ENCODE peak calls at places on chromosomes 3 and 15, in seven cellular contexts. One of them, this sample, is unnamed.
A peak's percentile ranks its signal among the peaks of the same experiment; 100 is the strongest.

GRCh38 chr15:55980511-55980910 is 12.9 kb downstream of the NEDD4 start:
- DNase-seq in occipital lobe: no peak
- DNase-seq in activated gamma-delta T cell: no peak
- DNase-seq in mammary epithelial cell: no peak
- DNase-seq in activated T-cell treated with anti-CD3 and anti-CD28 coated beads for 4 hours: no peak
- DNase-seq in heart left ventricle: no peak
- DNase-seq in heart right ventricle: no peak
- DNase-seq in this sample: no peak

GRCh38 chr15:46961795-46962194 is 755.5 kb upstream of the SEMA6D start:
- DNase-seq in heart right ventricle: no peak
- DNase-seq in heart left ventricle: no peak
- DNase-seq in occipital lobe: no peak
- DNase-seq in activated gamma-delta T cell: no peak
- DNase-seq in activated T-cell treated with anti-CD3 and anti-CD28 coated beads for 4 hours: no peak
- DNase-seq in mammary epithelial cell: no peak
- DNase-seq in this sample: no peak

GRCh38 chr3:123378409-123378915 is 70.4 kb downstream of the ADCY5 start:
- DNase-seq in activated gamma-delta T cell: no peak
- DNase-seq in heart right ventricle: no peak
- DNase-seq in activated T-cell treated with anti-CD3 and anti-CD28 coated beads for 4 hours: no peak
- DNase-seq in mammary epithelial cell: no peak
- DNase-seq in occipital lobe: no peak
- DNase-seq in heart left ventricle: no peak
- DNase-seq in this sample: no peak

GRCh38 chr3:100411091-100411982 is 10.0 kb downstream of the LNP1 start:
- DNase-seq in occipital lobe: no peak
- DNase-seq in activated T-cell treated with anti-CD3 and anti-CD28 coated beads for 4 hours: no peak
- DNase-seq in heart right ventricle: no peak
- DNase-seq in activated gamma-delta T cell: no peak
- DNase-seq in mammary epithelial cell: peak; percentile 41
- DNase-seq in heart left ventricle: no peak
- DNase-seq in this sample: no peak

GRCh38 chr15:49621327-49622210 is 721 bp downstream of the DTWD1 start:
- DNase-seq in heart left ventricle: no peak
- DNase-seq in activated T-cell treated with anti-CD3 and anti-CD28 coated beads for 4 hours: no peak
- DNase-seq in activated gamma-delta T cell: no peak
- DNase-seq in heart right ventricle: no peak
- DNase-seq in occipital lobe: no peak
- DNase-seq in mammary epithelial cell: peak; percentile 9
- DNase-seq in this sample: no peak

GRCh38 chr3:196902296-196902695 is 34.6 kb downstream of the SENP5 start:
- DNase-seq in heart left ventricle: no peak
- DNase-seq in activated gamma-delta T cell: no peak
- DNase-seq in activated T-cell treated with anti-CD3 and anti-CD28 coated beads for 4 hours: no peak
- DNase-seq in heart right ventricle: no peak
- DNase-seq in occipital lobe: no peak
- DNase-seq in mammary epithelial cell: no peak
- DNase-seq in this sample: no peak

GRCh38 chr3:153818338-153818737 is 302.9 kb upstream of the ARHGEF26 start:
- DNase-seq in heart right ventricle: no peak
- DNase-seq in activated T-cell treated with anti-CD3 and anti-CD28 coated beads for 4 hours: no peak
- DNase-seq in heart left ventricle: no peak
- DNase-seq in mammary epithelial cell: no peak
- DNase-seq in occipital lobe: no peak
- DNase-seq in activated gamma-delta T cell: no peak
- DNase-seq in this sample: no peak

GRCh38 chr15:41957021-41957897 is 15.1 kb downstream of the EHD4 start:
- DNase-seq in heart right ventricle: no peak
- DNase-seq in mammary epithelial cell: no peak
- DNase-seq in occipital lobe: no peak
- DNase-seq in activated T-cell treated with anti-CD3 and anti-CD28 coated beads for 4 hours: no peak
- DNase-seq in activated gamma-delta T cell: no peak
- DNase-seq in heart left ventricle: no peak
- DNase-seq in this sample: no peak

GRCh38 chr3:139970526-139970925 is 35.5 kb downstream of the CLSTN2 start:
- DNase-seq in activated T-cell treated with anti-CD3 and anti-CD28 coated beads for 4 hours: no peak
- DNase-seq in occipital lobe: no peak
- DNase-seq in heart right ventricle: no peak
- DNase-seq in heart left ventricle: no peak
- DNase-seq in mammary epithelial cell: no peak
- DNase-seq in activated gamma-delta T cell: no peak
- DNase-seq in this sample: no peak

GRCh38 chr15:101455291-101455916 is 34.1 kb downstream of the PCSK6 start:
- DNase-seq in activated T-cell treated with anti-CD3 and anti-CD28 coated beads for 4 hours: no peak
- DNase-seq in activated gamma-delta T cell: no peak
- DNase-seq in occipital lobe: peak; percentile 71
- DNase-seq in heart right ventricle: no peak
- DNase-seq in heart left ventricle: peak; percentile 59
- DNase-seq in mammary epithelial cell: no peak
- DNase-seq in this sample: no peak

GRCh38 chr3:54533856-54534255 is 394.0 kb downstream of the LRTM1 start:
- DNase-seq in activated T-cell treated with anti-CD3 and anti-CD28 coated beads for 4 hours: no peak
- DNase-seq in heart right ventricle: no peak
- DNase-seq in occipital lobe: no peak
- DNase-seq in heart left ventricle: no peak
- DNase-seq in mammary epithelial cell: no peak
- DNase-seq in activated gamma-delta T cell: no peak
- DNase-seq in this sample: no peak

GRCh38 chr3:193391902-193392301 is 13.3 kb upstream of the ATP13A5 start:
- DNase-seq in occipital lobe: no peak
- DNase-seq in mammary epithelial cell: peak; percentile 19
- DNase-seq in activated T-cell treated with anti-CD3 and anti-CD28 coated beads for 4 hours: no peak
- DNase-seq in heart left ventricle: no peak
- DNase-seq in heart right ventricle: no peak
- DNase-seq in activated gamma-delta T cell: no peak
- DNase-seq in this sample: no peak

GRCh38 chr3:183695569-183696364 is 1.8 kb upstream of the YEATS2 start:
- DNase-seq in heart left ventricle: peak; percentile 30
- DNase-seq in heart right ventricle: no peak
- DNase-seq in activated gamma-delta T cell: no peak
- DNase-seq in activated T-cell treated with anti-CD3 and anti-CD28 coated beads for 4 hours: no peak
- DNase-seq in mammary epithelial cell: no peak
- DNase-seq in occipital lobe: no peak
- DNase-seq in this sample: no peak

GRCh38 chr15:55638764-55639163 is 50.6 kb upstream of the PYGO1 start:
- DNase-seq in heart left ventricle: no peak
- DNase-seq in heart right ventricle: no peak
- DNase-seq in mammary epithelial cell: no peak
- DNase-seq in activated T-cell treated with anti-CD3 and anti-CD28 coated beads for 4 hours: no peak
- DNase-seq in activated gamma-delta T cell: no peak
- DNase-seq in occipital lobe: no peak
- DNase-seq in this sample: no peak

GRCh38 chr15:74193305-74193718 is 9.3 kb downstream of the STRA6 start:
- DNase-seq in heart right ventricle: no peak
- DNase-seq in activated gamma-delta T cell: no peak
- DNase-seq in mammary epithelial cell: peak; percentile 98
- DNase-seq in heart left ventricle: no peak
- DNase-seq in activated T-cell treated with anti-CD3 and anti-CD28 coated beads for 4 hours: no peak
- DNase-seq in occipital lobe: no peak
- DNase-seq in this sample: no peak

GRCh38 chr3:53229606-53230005 is 26.2 kb downstream of the TKT start:
- DNase-seq in heart left ventricle: no peak
- DNase-seq in heart right ventricle: no peak
- DNase-seq in occipital lobe: no peak
- DNase-seq in mammary epithelial cell: no peak
- DNase-seq in activated T-cell treated with anti-CD3 and anti-CD28 coated beads for 4 hours: no peak
- DNase-seq in activated gamma-delta T cell: no peak
- DNase-seq in this sample: no peak

GRCh38 chr3:13140596-13140995 is 67.4 kb upstream of the IQSEC1 start:
- DNase-seq in heart right ventricle: no peak
- DNase-seq in activated T-cell treated with anti-CD3 and anti-CD28 coated beads for 4 hours: no peak
- DNase-seq in activated gamma-delta T cell: no peak
- DNase-seq in heart left ventricle: no peak
- DNase-seq in mammary epithelial cell: no peak
- DNase-seq in occipital lobe: no peak
- DNase-seq in this sample: no peak

GRCh38 chr3:17808994-17809393 is 66.6 kb upstream of the TBC1D5 start:
- DNase-seq in mammary epithelial cell: no peak
- DNase-seq in occipital lobe: no peak
- DNase-seq in activated T-cell treated with anti-CD3 and anti-CD28 coated beads for 4 hours: no peak
- DNase-seq in heart left ventricle: no peak
- DNase-seq in activated gamma-delta T cell: no peak
- DNase-seq in heart right ventricle: no peak
- DNase-seq in this sample: no peak

GRCh38 chr15:65088643-65089021 is 12.1 kb downstream of the KBTBD13 start:
- DNase-seq in occipital lobe: no peak
- DNase-seq in mammary epithelial cell: no peak
- DNase-seq in activated T-cell treated with anti-CD3 and anti-CD28 coated beads for 4 hours: no peak
- DNase-seq in heart right ventricle: no peak
- DNase-seq in activated gamma-delta T cell: no peak
- DNase-seq in heart left ventricle: no peak
- DNase-seq in this sample: no peak

GRCh38 chr3:82558081-82558480 is 796.6 kb upstream of the GBE1 start:
- DNase-seq in activated T-cell treated with anti-CD3 and anti-CD28 coated beads for 4 hours: no peak
- DNase-seq in heart right ventricle: no peak
- DNase-seq in heart left ventricle: no peak
- DNase-seq in mammary epithelial cell: no peak
- DNase-seq in occipital lobe: no peak
- DNase-seq in activated gamma-delta T cell: no peak
- DNase-seq in this sample: no peak

GRCh38 chr3:156449712-156450574 is 105.0 kb downstream of the SSR3 start:
- DNase-seq in occipital lobe: no peak
- DNase-seq in mammary epithelial cell: peak; percentile 28
- DNase-seq in activated T-cell treated with anti-CD3 and anti-CD28 coated beads for 4 hours: no peak
- DNase-seq in heart left ventricle: no peak
- DNase-seq in heart right ventricle: no peak
- DNase-seq in activated gamma-delta T cell: no peak
- DNase-seq in this sample: no peak

GRCh38 chr3:101724329-101725191 is at the start of gene CEP97:
- DNase-seq in occipital lobe: peak; percentile 93
- DNase-seq in heart left ventricle: peak; percentile 95
- DNase-seq in mammary epithelial cell: peak; percentile 89
- DNase-seq in activated gamma-delta T cell: peak; percentile 68
- DNase-seq in heart right ventricle: peak; percentile 91
- DNase-seq in activated T-cell treated with anti-CD3 and anti-CD28 coated beads for 4 hours: peak; percentile 83
- DNase-seq in this sample: peak; percentile 91

GRCh38 chr3:33897306-33897705 is 98.9 kb downstream of the PDCD6IP start:
- DNase-seq in heart right ventricle: no peak
- DNase-seq in activated T-cell treated with anti-CD3 and anti-CD28 coated beads for 4 hours: no peak
- DNase-seq in occipital lobe: no peak
- DNase-seq in activated gamma-delta T cell: no peak
- DNase-seq in heart left ventricle: no peak
- DNase-seq in mammary epithelial cell: no peak
- DNase-seq in this sample: no peak

GRCh38 chr3:71710906-71711494 is 14.2 kb downstream of the EIF4E3 start:
- DNase-seq in occipital lobe: no peak
- DNase-seq in activated gamma-delta T cell: no peak
- DNase-seq in mammary epithelial cell: peak; percentile 33
- DNase-seq in heart left ventricle: no peak
- DNase-seq in activated T-cell treated with anti-CD3 and anti-CD28 coated beads for 4 hours: no peak
- DNase-seq in heart right ventricle: no peak
- DNase-seq in this sample: no peak

GRCh38 chr3:13325892-13326443 is 94.2 kb downstream of the NUP210 start:
- DNase-seq in occipital lobe: no peak
- DNase-seq in mammary epithelial cell: no peak
- DNase-seq in activated T-cell treated with anti-CD3 and anti-CD28 coated beads for 4 hours: no peak
- DNase-seq in activated gamma-delta T cell: no peak
- DNase-seq in heart right ventricle: no peak
- DNase-seq in heart left ventricle: no peak
- DNase-seq in this sample: no peak

GRCh38 chr15:83306561-83306960 is 22.1 kb upstream of the BNC1 start:
- DNase-seq in heart left ventricle: no peak
- DNase-seq in occipital lobe: no peak
- DNase-seq in mammary epithelial cell: no peak
- DNase-seq in activated gamma-delta T cell: no peak
- DNase-seq in heart right ventricle: no peak
- DNase-seq in activated T-cell treated with anti-CD3 and anti-CD28 coated beads for 4 hours: no peak
- DNase-seq in this sample: no peak

GRCh38 chr15:87604857-87605446 is 651.6 kb downstream of the NTRK3 start:
- DNase-seq in mammary epithelial cell: peak; percentile 17
- DNase-seq in occipital lobe: no peak
- DNase-seq in activated T-cell treated with anti-CD3 and anti-CD28 coated beads for 4 hours: peak; percentile 9
- DNase-seq in heart right ventricle: no peak
- DNase-seq in activated gamma-delta T cell: no peak
- DNase-seq in heart left ventricle: no peak
- DNase-seq in this sample: no peak

GRCh38 chr3:113968986-113969385 is 21.2 kb downstream of the ZDHHC23 start:
- DNase-seq in heart left ventricle: no peak
- DNase-seq in heart right ventricle: no peak
- DNase-seq in activated T-cell treated with anti-CD3 and anti-CD28 coated beads for 4 hours: no peak
- DNase-seq in mammary epithelial cell: peak; percentile 8
- DNase-seq in occipital lobe: no peak
- DNase-seq in activated gamma-delta T cell: no peak
- DNase-seq in this sample: no peak

GRCh38 chr3:102132370-102132769 is 283.1 kb downstream of the NFKBIZ start:
- DNase-seq in activated gamma-delta T cell: no peak
- DNase-seq in heart right ventricle: peak; percentile 10
- DNase-seq in mammary epithelial cell: no peak
- DNase-seq in activated T-cell treated with anti-CD3 and anti-CD28 coated beads for 4 hours: no peak
- DNase-seq in heart left ventricle: peak; percentile 41
- DNase-seq in occipital lobe: no peak
- DNase-seq in this sample: no peak

GRCh38 chr3:197002701-197003454 is 26.7 kb downstream of the MELTF start:
- DNase-seq in mammary epithelial cell: peak; percentile 89
- DNase-seq in occipital lobe: peak; percentile 60
- DNase-seq in activated gamma-delta T cell: peak; percentile 77
- DNase-seq in activated T-cell treated with anti-CD3 and anti-CD28 coated beads for 4 hours: peak; percentile 73
- DNase-seq in heart right ventricle: peak; percentile 62
- DNase-seq in heart left ventricle: peak; percentile 83
- DNase-seq in this sample: peak; percentile 88

GRCh38 chr3:126474498-126475410 is 937 bp downstream of the ZXDC start:
- DNase-seq in occipital lobe: no peak
- DNase-seq in activated gamma-delta T cell: peak; percentile 34
- DNase-seq in activated T-cell treated with anti-CD3 and anti-CD28 coated beads for 4 hours: no peak
- DNase-seq in heart left ventricle: peak; percentile 66
- DNase-seq in heart right ventricle: peak; percentile 46
- DNase-seq in mammary epithelial cell: peak; percentile 40
- DNase-seq in this sample: peak; percentile 49